ENCODE peak calls at places on chromosome 18, in eight cellular contexts. One of them, this sample, is unnamed.
A peak's percentile ranks its signal among the peaks of the same experiment; 100 is the strongest.

GRCh38 chr18:69250305-69251151 is 150.2 kb upstream of the DOK6 start:
- DNase-seq in BJ: peak; percentile 44
- DNase-seq in stimulated activated CD8-positive, alpha-beta memory T cell treated with anti-CD3 and anti-CD28 coated beads, Interleukin-15, amount 100 ng/mL, for 24 hours: no peak
- DNase-seq in EL: no peak
- DNase-seq in AML-193: no peak
- DNase-seq in epithelial cell of esophagus: peak; percentile 58
- DNase-seq in RWPE2: no peak
- DNase-seq in astrocyte: peak; percentile 66
- DNase-seq in this sample: no peak

GRCh38 chr18:54387631-54388030 is 29.9 kb downstream of the C18orf54 start:
- DNase-seq in astrocyte: no peak
- DNase-seq in stimulated activated CD8-positive, alpha-beta memory T cell treated with anti-CD3 and anti-CD28 coated beads, Interleukin-15, amount 100 ng/mL, for 24 hours: no peak
- DNase-seq in epithelial cell of esophagus: peak; percentile 17
- DNase-seq in AML-193: no peak
- DNase-seq in BJ: no peak
- DNase-seq in RWPE2: no peak
- DNase-seq in EL: peak; percentile 42
- DNase-seq in this sample: no peak

GRCh38 chr18:50662177-50662576 is 102.3 kb downstream of the MAPK4 start:
- DNase-seq in epithelial cell of esophagus: peak; percentile 4
- DNase-seq in RWPE2: no peak
- DNase-seq in AML-193: peak; percentile 38
- DNase-seq in astrocyte: no peak
- DNase-seq in EL: no peak
- DNase-seq in BJ: no peak
- DNase-seq in stimulated activated CD8-positive, alpha-beta memory T cell treated with anti-CD3 and anti-CD28 coated beads, Interleukin-15, amount 100 ng/mL, for 24 hours: no peak
- DNase-seq in this sample: no peak

GRCh38 chr18:74286106-74286856 is 5.5 kb downstream of the CYB5A start:
- DNase-seq in stimulated activated CD8-positive, alpha-beta memory T cell treated with anti-CD3 and anti-CD28 coated beads, Interleukin-15, amount 100 ng/mL, for 24 hours: no peak
- DNase-seq in epithelial cell of esophagus: no peak
- DNase-seq in EL: peak; percentile 23
- DNase-seq in RWPE2: no peak
- DNase-seq in AML-193: no peak
- DNase-seq in BJ: no peak
- DNase-seq in astrocyte: no peak
- DNase-seq in this sample: no peak

GRCh38 chr18:61998957-61999356 is 106.2 kb upstream of the RNF152 start:
- DNase-seq in BJ: peak; percentile 85
- DNase-seq in stimulated activated CD8-positive, alpha-beta memory T cell treated with anti-CD3 and anti-CD28 coated beads, Interleukin-15, amount 100 ng/mL, for 24 hours: no peak
- DNase-seq in RWPE2: no peak
- DNase-seq in astrocyte: peak; percentile 91
- DNase-seq in EL: peak; percentile 94
- DNase-seq in AML-193: no peak
- DNase-seq in epithelial cell of esophagus: peak; percentile 67
- DNase-seq in this sample: no peak

GRCh38 chr18:43800584-43800983 is 523.3 kb upstream of the SYT4 start:
- DNase-seq in astrocyte: no peak
- DNase-seq in epithelial cell of esophagus: peak; percentile 20
- DNase-seq in AML-193: no peak
- DNase-seq in BJ: no peak
- DNase-seq in stimulated activated CD8-positive, alpha-beta memory T cell treated with anti-CD3 and anti-CD28 coated beads, Interleukin-15, amount 100 ng/mL, for 24 hours: no peak
- DNase-seq in RWPE2: no peak
- DNase-seq in EL: no peak
- DNase-seq in this sample: no peak

GRCh38 chr18:30280861-30281470 is 761.6 kb downstream of the DSC3 start:
- DNase-seq in epithelial cell of esophagus: peak; percentile 76
- DNase-seq in AML-193: peak; percentile 19
- DNase-seq in BJ: peak; percentile 8
- DNase-seq in RWPE2: no peak
- DNase-seq in stimulated activated CD8-positive, alpha-beta memory T cell treated with anti-CD3 and anti-CD28 coated beads, Interleukin-15, amount 100 ng/mL, for 24 hours: no peak
- DNase-seq in astrocyte: peak; percentile 21
- DNase-seq in EL: peak; percentile 45
- DNase-seq in this sample: no peak

GRCh38 chr18:1751249-1751648 is 820.1 kb downstream of the METTL4 start:
- DNase-seq in AML-193: no peak
- DNase-seq in BJ: no peak
- DNase-seq in stimulated activated CD8-positive, alpha-beta memory T cell treated with anti-CD3 and anti-CD28 coated beads, Interleukin-15, amount 100 ng/mL, for 24 hours: no peak
- DNase-seq in astrocyte: no peak
- DNase-seq in EL: no peak
- DNase-seq in RWPE2: no peak
- DNase-seq in epithelial cell of esophagus: no peak
- DNase-seq in this sample: no peak

GRCh38 chr18:35707247-35707646 is 125.7 kb downstream of the GALNT1 start:
- DNase-seq in stimulated activated CD8-positive, alpha-beta memory T cell treated with anti-CD3 and anti-CD28 coated beads, Interleukin-15, amount 100 ng/mL, for 24 hours: no peak
- DNase-seq in EL: no peak
- DNase-seq in epithelial cell of esophagus: no peak
- DNase-seq in BJ: no peak
- DNase-seq in RWPE2: no peak
- DNase-seq in astrocyte: no peak
- DNase-seq in AML-193: no peak
- DNase-seq in this sample: no peak

GRCh38 chr18:10851824-10852225 is 297.5 kb downstream of the PIEZO2 start:
- DNase-seq in BJ: no peak
- DNase-seq in AML-193: peak; percentile 58
- DNase-seq in astrocyte: peak; percentile 31
- DNase-seq in RWPE2: no peak
- DNase-seq in stimulated activated CD8-positive, alpha-beta memory T cell treated with anti-CD3 and anti-CD28 coated beads, Interleukin-15, amount 100 ng/mL, for 24 hours: no peak
- DNase-seq in epithelial cell of esophagus: peak; percentile 44
- DNase-seq in EL: peak; percentile 61
- DNase-seq in this sample: no peak

GRCh38 chr18:25349926-25350560 is 1.9 kb downstream of the ZNF521 start:
- DNase-seq in stimulated activated CD8-positive, alpha-beta memory T cell treated with anti-CD3 and anti-CD28 coated beads, Interleukin-15, amount 100 ng/mL, for 24 hours: no peak
- DNase-seq in epithelial cell of esophagus: no peak
- DNase-seq in AML-193: no peak
- DNase-seq in BJ: no peak
- DNase-seq in RWPE2: no peak
- DNase-seq in astrocyte: no peak
- DNase-seq in EL: peak; percentile 8
- DNase-seq in this sample: no peak

This sample was measured in left lobe of liver.